ENCODE peak calls at places on chromosomes 2 and 18, in eight cellular contexts. One of them, this sample, is unnamed.

GRCh38 chr2:30492185-30492584 is 45.1 kb downstream of the LCLAT1 start:
- DNase-seq in prostate gland: no peak
- DNase-seq in activated T-helper 1 cell treated with anti-CD3 and anti-CD28 coated beads, Interleukin-12 subunit alpha, Interleukin-12 subunit beta, Interleukin-2, Interleukin-4 antibody, amounts not matched to agents 30 ng/mL and 10 ng/mL and 1 ng/mL, durations not matched to agents 14 hours and 24 hours and 36 hours: no peak
- DNase-seq in CD8-positive, alpha-beta T cell: no peak
- DNase-seq in NCI-H1092: no peak
- DNase-seq in RCC 7860: no peak
- DNase-seq in A172: no peak
- DNase-seq in NCI-H748 treated with DMSO at 0.1 percent for 48 hours: no peak
- DNase-seq in this sample: no peak

GRCh38 chr18:55265916-55266488 is 306.7 kb upstream of the CCDC68 start:
- DNase-seq in NCI-H748 treated with DMSO at 0.1 percent for 48 hours: no peak
- DNase-seq in CD8-positive, alpha-beta T cell: no peak
- DNase-seq in RCC 7860: peak; percentile 62
- DNase-seq in A172: no peak
- DNase-seq in NCI-H1092: no peak
- DNase-seq in activated T-helper 1 cell treated with anti-CD3 and anti-CD28 coated beads, Interleukin-12 subunit alpha, Interleukin-12 subunit beta, Interleukin-2, Interleukin-4 antibody, amounts not matched to agents 30 ng/mL and 10 ng/mL and 1 ng/mL, durations not matched to agents 14 hours and 24 hours and 36 hours: no peak
- DNase-seq in prostate gland: no peak
- DNase-seq in this sample: no peak

GRCh38 chr2:130790808-130791616 is 35.7 kb downstream of the AMER3 start:
- DNase-seq in NCI-H748 treated with DMSO at 0.1 percent for 48 hours: no peak
- DNase-seq in A172: no peak
- DNase-seq in prostate gland: no peak
- DNase-seq in activated T-helper 1 cell treated with anti-CD3 and anti-CD28 coated beads, Interleukin-12 subunit alpha, Interleukin-12 subunit beta, Interleukin-2, Interleukin-4 antibody, amounts not matched to agents 30 ng/mL and 10 ng/mL and 1 ng/mL, durations not matched to agents 14 hours and 24 hours and 36 hours: no peak
- DNase-seq in RCC 7860: no peak
- DNase-seq in NCI-H1092: no peak
- DNase-seq in CD8-positive, alpha-beta T cell: no peak
- DNase-seq in this sample: no peak

GRCh38 chr2:157500334-157500733 is 56.4 kb upstream of the CYTIP start:
- DNase-seq in NCI-H748 treated with DMSO at 0.1 percent for 48 hours: no peak
- DNase-seq in prostate gland: no peak
- DNase-seq in NCI-H1092: no peak
- DNase-seq in A172: no peak
- DNase-seq in activated T-helper 1 cell treated with anti-CD3 and anti-CD28 coated beads, Interleukin-12 subunit alpha, Interleukin-12 subunit beta, Interleukin-2, Interleukin-4 antibody, amounts not matched to agents 30 ng/mL and 10 ng/mL and 1 ng/mL, durations not matched to agents 14 hours and 24 hours and 36 hours: no peak
- DNase-seq in RCC 7860: no peak
- DNase-seq in CD8-positive, alpha-beta T cell: no peak
- DNase-seq in this sample: no peak

GRCh38 chr2:165544897-165545296 is 75.4 kb downstream of the CSRNP3 start:
- DNase-seq in A172: no peak
- DNase-seq in NCI-H748 treated with DMSO at 0.1 percent for 48 hours: no peak
- DNase-seq in prostate gland: no peak
- DNase-seq in NCI-H1092: no peak
- DNase-seq in activated T-helper 1 cell treated with anti-CD3 and anti-CD28 coated beads, Interleukin-12 subunit alpha, Interleukin-12 subunit beta, Interleukin-2, Interleukin-4 antibody, amounts not matched to agents 30 ng/mL and 10 ng/mL and 1 ng/mL, durations not matched to agents 14 hours and 24 hours and 36 hours: no peak
- DNase-seq in RCC 7860: no peak
- DNase-seq in CD8-positive, alpha-beta T cell: no peak
- DNase-seq in this sample: no peak

GRCh38 chr2:242041816-242042215 is 172.3 kb downstream of the RTP5 start:
- DNase-seq in A172: no peak
- DNase-seq in prostate gland: no peak
- DNase-seq in NCI-H748 treated with DMSO at 0.1 percent for 48 hours: no peak
- DNase-seq in NCI-H1092: no peak
- DNase-seq in RCC 7860: no peak
- DNase-seq in activated T-helper 1 cell treated with anti-CD3 and anti-CD28 coated beads, Interleukin-12 subunit alpha, Interleukin-12 subunit beta, Interleukin-2, Interleukin-4 antibody, amounts not matched to agents 30 ng/mL and 10 ng/mL and 1 ng/mL, durations not matched to agents 14 hours and 24 hours and 36 hours: no peak
- DNase-seq in CD8-positive, alpha-beta T cell: no peak
- DNase-seq in this sample: no peak

GRCh38 chr18:58150772-58151171 is 106.7 kb downstream of the NEDD4L start:
- DNase-seq in RCC 7860: no peak
- DNase-seq in A172: no peak
- DNase-seq in activated T-helper 1 cell treated with anti-CD3 and anti-CD28 coated beads, Interleukin-12 subunit alpha, Interleukin-12 subunit beta, Interleukin-2, Interleukin-4 antibody, amounts not matched to agents 30 ng/mL and 10 ng/mL and 1 ng/mL, durations not matched to agents 14 hours and 24 hours and 36 hours: no peak
- DNase-seq in CD8-positive, alpha-beta T cell: no peak
- DNase-seq in prostate gland: no peak
- DNase-seq in NCI-H1092: no peak
- DNase-seq in NCI-H748 treated with DMSO at 0.1 percent for 48 hours: no peak
- DNase-seq in this sample: no peak

GRCh38 chr18:58541137-58541788 is 87.6 kb downstream of the ALPK2 start:
- DNase-seq in NCI-H748 treated with DMSO at 0.1 percent for 48 hours: no peak
- DNase-seq in NCI-H1092: no peak
- DNase-seq in A172: peak; percentile 21
- DNase-seq in activated T-helper 1 cell treated with anti-CD3 and anti-CD28 coated beads, Interleukin-12 subunit alpha, Interleukin-12 subunit beta, Interleukin-2, Interleukin-4 antibody, amounts not matched to agents 30 ng/mL and 10 ng/mL and 1 ng/mL, durations not matched to agents 14 hours and 24 hours and 36 hours: no peak
- DNase-seq in RCC 7860: peak; percentile 35
- DNase-seq in CD8-positive, alpha-beta T cell: no peak
- DNase-seq in prostate gland: no peak
- DNase-seq in this sample: no peak